ENCODE peak calls at places on chromosomes 1 and 21, in nine cellular contexts. One of them, this sample, is unnamed.

GRCh38 chr1:59110287-59110686 is 186.6 kb upstream of the FGGY start:
- DNase-seq in effector CD4-positive, alpha-beta T cell: no peak
- DNase-seq in fibroblast of the conjunctiva: no peak
- DNase-seq in T-helper 2 cell: no peak
- DNase-seq in Calu3: no peak
- DNase-seq in stimulated activated CD4-positive, alpha-beta T cell treated with anti-CD3 and anti-CD28 coated beads, Interleukin-2, amount 100 ng/mL, for 4 hours: no peak
- DNase-seq in kidney glomerular epithelial cell: no peak
- DNase-seq in amniotic epithelial cell: no peak
- DNase-seq in astrocyte of the cerebellum: no peak
- DNase-seq in this sample: no peak

GRCh38 chr1:118122234-118123004 is 62.6 kb downstream of the SPAG17 start:
- DNase-seq in effector CD4-positive, alpha-beta T cell: no peak
- DNase-seq in fibroblast of the conjunctiva: no peak
- DNase-seq in T-helper 2 cell: no peak
- DNase-seq in Calu3: no peak
- DNase-seq in stimulated activated CD4-positive, alpha-beta T cell treated with anti-CD3 and anti-CD28 coated beads, Interleukin-2, amount 100 ng/mL, for 4 hours: no peak
- DNase-seq in kidney glomerular epithelial cell: no peak
- DNase-seq in amniotic epithelial cell: no peak
- DNase-seq in astrocyte of the cerebellum: no peak
- DNase-seq in this sample: no peak

GRCh38 chr1:216533786-216534185 is 110.5 kb upstream of the USH2A start:
- DNase-seq in effector CD4-positive, alpha-beta T cell: no peak
- DNase-seq in fibroblast of the conjunctiva: no peak
- DNase-seq in T-helper 2 cell: no peak
- DNase-seq in Calu3: no peak
- DNase-seq in stimulated activated CD4-positive, alpha-beta T cell treated with anti-CD3 and anti-CD28 coated beads, Interleukin-2, amount 100 ng/mL, for 4 hours: no peak
- DNase-seq in kidney glomerular epithelial cell: no peak
- DNase-seq in amniotic epithelial cell: no peak
- DNase-seq in astrocyte of the cerebellum: no peak
- DNase-seq in this sample: no peak

GRCh38 chr1:226310123-226310540 is 1.2 kb upstream of the LIN9 start:
- DNase-seq in effector CD4-positive, alpha-beta T cell: no peak
- DNase-seq in fibroblast of the conjunctiva: no peak
- DNase-seq in T-helper 2 cell: no peak
- DNase-seq in Calu3: no peak
- DNase-seq in stimulated activated CD4-positive, alpha-beta T cell treated with anti-CD3 and anti-CD28 coated beads, Interleukin-2, amount 100 ng/mL, for 4 hours: no peak
- DNase-seq in kidney glomerular epithelial cell: no peak
- DNase-seq in amniotic epithelial cell: no peak
- DNase-seq in astrocyte of the cerebellum: no peak
- DNase-seq in this sample: no peak

GRCh38 chr1:109639063-109639840 is 16.6 kb upstream of the GSTM4 start:
- DNase-seq in effector CD4-positive, alpha-beta T cell: no peak
- DNase-seq in fibroblast of the conjunctiva: no peak
- DNase-seq in T-helper 2 cell: no peak
- DNase-seq in Calu3: no peak
- DNase-seq in stimulated activated CD4-positive, alpha-beta T cell treated with anti-CD3 and anti-CD28 coated beads, Interleukin-2, amount 100 ng/mL, for 4 hours: no peak
- DNase-seq in kidney glomerular epithelial cell: no peak
- DNase-seq in amniotic epithelial cell: no peak
- DNase-seq in astrocyte of the cerebellum: no peak
- DNase-seq in this sample: no peak

GRCh38 chr21:33843216-33843615 is 72.4 kb downstream of the ATP5PO start:
- DNase-seq in effector CD4-positive, alpha-beta T cell: no peak
- DNase-seq in fibroblast of the conjunctiva: no peak
- DNase-seq in T-helper 2 cell: no peak
- DNase-seq in Calu3: no peak
- DNase-seq in stimulated activated CD4-positive, alpha-beta T cell treated with anti-CD3 and anti-CD28 coated beads, Interleukin-2, amount 100 ng/mL, for 4 hours: no peak
- DNase-seq in kidney glomerular epithelial cell: no peak
- DNase-seq in amniotic epithelial cell: no peak
- DNase-seq in astrocyte of the cerebellum: no peak
- DNase-seq in this sample: no peak

GRCh38 chr1:108947871-108948525 is 15.3 kb downstream of the CLCC1 start:
- DNase-seq in effector CD4-positive, alpha-beta T cell: no peak
- DNase-seq in fibroblast of the conjunctiva: no peak
- DNase-seq in T-helper 2 cell: no peak
- DNase-seq in Calu3: no peak
- DNase-seq in stimulated activated CD4-positive, alpha-beta T cell treated with anti-CD3 and anti-CD28 coated beads, Interleukin-2, amount 100 ng/mL, for 4 hours: no peak
- DNase-seq in kidney glomerular epithelial cell: no peak
- DNase-seq in amniotic epithelial cell: peak
- DNase-seq in astrocyte of the cerebellum: no peak
- DNase-seq in this sample: no peak

GRCh38 chr1:200458780-200459179 is 48.9 kb upstream of the ZNF281 start:
- DNase-seq in effector CD4-positive, alpha-beta T cell: no peak
- DNase-seq in fibroblast of the conjunctiva: no peak
- DNase-seq in T-helper 2 cell: no peak
- DNase-seq in Calu3: no peak
- DNase-seq in stimulated activated CD4-positive, alpha-beta T cell treated with anti-CD3 and anti-CD28 coated beads, Interleukin-2, amount 100 ng/mL, for 4 hours: no peak
- DNase-seq in kidney glomerular epithelial cell: no peak
- DNase-seq in amniotic epithelial cell: no peak
- DNase-seq in astrocyte of the cerebellum: no peak
- DNase-seq in this sample: no peak

GRCh38 chr1:58848818-58849411 is 65.1 kb upstream of the JUN start:
- DNase-seq in effector CD4-positive, alpha-beta T cell: no peak
- DNase-seq in fibroblast of the conjunctiva: peak
- DNase-seq in T-helper 2 cell: no peak
- DNase-seq in Calu3: peak
- DNase-seq in stimulated activated CD4-positive, alpha-beta T cell treated with anti-CD3 and anti-CD28 coated beads, Interleukin-2, amount 100 ng/mL, for 4 hours: no peak
- DNase-seq in kidney glomerular epithelial cell: peak
- DNase-seq in amniotic epithelial cell: peak
- DNase-seq in astrocyte of the cerebellum: peak
- DNase-seq in this sample: peak

GRCh38 chr1:200033511-200034261 is 6.2 kb downstream of the NR5A2 start:
- DNase-seq in effector CD4-positive, alpha-beta T cell: no peak
- DNase-seq in fibroblast of the conjunctiva: no peak
- DNase-seq in T-helper 2 cell: no peak
- DNase-seq in Calu3: no peak
- DNase-seq in stimulated activated CD4-positive, alpha-beta T cell treated with anti-CD3 and anti-CD28 coated beads, Interleukin-2, amount 100 ng/mL, for 4 hours: no peak
- DNase-seq in kidney glomerular epithelial cell: no peak
- DNase-seq in amniotic epithelial cell: peak
- DNase-seq in astrocyte of the cerebellum: no peak
- DNase-seq in this sample: no peak

GRCh38 chr1:235642021-235642942 is 7.3 kb downstream of the GNG4 start:
- DNase-seq in effector CD4-positive, alpha-beta T cell: peak
- DNase-seq in fibroblast of the conjunctiva: no peak
- DNase-seq in T-helper 2 cell: peak
- DNase-seq in Calu3: peak
- DNase-seq in stimulated activated CD4-positive, alpha-beta T cell treated with anti-CD3 and anti-CD28 coated beads, Interleukin-2, amount 100 ng/mL, for 4 hours: peak
- DNase-seq in kidney glomerular epithelial cell: no peak
- DNase-seq in amniotic epithelial cell: peak
- DNase-seq in astrocyte of the cerebellum: no peak
- DNase-seq in this sample: no peak

GRCh38 chr1:116309090-116309870 is 63.8 kb upstream of the ATP1A1 start:
- DNase-seq in effector CD4-positive, alpha-beta T cell: no peak
- DNase-seq in fibroblast of the conjunctiva: no peak
- DNase-seq in T-helper 2 cell: no peak
- DNase-seq in Calu3: no peak
- DNase-seq in stimulated activated CD4-positive, alpha-beta T cell treated with anti-CD3 and anti-CD28 coated beads, Interleukin-2, amount 100 ng/mL, for 4 hours: no peak
- DNase-seq in kidney glomerular epithelial cell: no peak
- DNase-seq in amniotic epithelial cell: no peak
- DNase-seq in astrocyte of the cerebellum: no peak
- DNase-seq in this sample: no peak

GRCh38 chr1:3590145-3590768 is 21.1 kb downstream of the MEGF6 start:
- DNase-seq in effector CD4-positive, alpha-beta T cell: no peak
- DNase-seq in fibroblast of the conjunctiva: no peak
- DNase-seq in T-helper 2 cell: no peak
- DNase-seq in Calu3: no peak
- DNase-seq in stimulated activated CD4-positive, alpha-beta T cell treated with anti-CD3 and anti-CD28 coated beads, Interleukin-2, amount 100 ng/mL, for 4 hours: no peak
- DNase-seq in kidney glomerular epithelial cell: no peak
- DNase-seq in amniotic epithelial cell: no peak
- DNase-seq in astrocyte of the cerebellum: no peak
- DNase-seq in this sample: no peak

GRCh38 chr1:169110691-169111447 is 4.4 kb downstream of the ATP1B1 start:
- DNase-seq in effector CD4-positive, alpha-beta T cell: no peak
- DNase-seq in fibroblast of the conjunctiva: no peak
- DNase-seq in T-helper 2 cell: no peak
- DNase-seq in Calu3: peak
- DNase-seq in stimulated activated CD4-positive, alpha-beta T cell treated with anti-CD3 and anti-CD28 coated beads, Interleukin-2, amount 100 ng/mL, for 4 hours: no peak
- DNase-seq in kidney glomerular epithelial cell: no peak
- DNase-seq in amniotic epithelial cell: peak
- DNase-seq in astrocyte of the cerebellum: no peak
- DNase-seq in this sample: no peak

GRCh38 chr1:145956776-145957442 is 908 bp downstream of the LIX1L start:
- DNase-seq in effector CD4-positive, alpha-beta T cell: no peak
- DNase-seq in fibroblast of the conjunctiva: peak
- DNase-seq in T-helper 2 cell: peak
- DNase-seq in Calu3: no peak
- DNase-seq in stimulated activated CD4-positive, alpha-beta T cell treated with anti-CD3 and anti-CD28 coated beads, Interleukin-2, amount 100 ng/mL, for 4 hours: no peak
- DNase-seq in kidney glomerular epithelial cell: peak
- DNase-seq in amniotic epithelial cell: peak
- DNase-seq in astrocyte of the cerebellum: no peak
- DNase-seq in this sample: no peak

GRCh38 chr1:54436826-54437225 is 30.6 kb upstream of the SSBP3 start:
- DNase-seq in effector CD4-positive, alpha-beta T cell: no peak
- DNase-seq in fibroblast of the conjunctiva: no peak
- DNase-seq in T-helper 2 cell: no peak
- DNase-seq in Calu3: no peak
- DNase-seq in stimulated activated CD4-positive, alpha-beta T cell treated with anti-CD3 and anti-CD28 coated beads, Interleukin-2, amount 100 ng/mL, for 4 hours: no peak
- DNase-seq in kidney glomerular epithelial cell: no peak
- DNase-seq in amniotic epithelial cell: no peak
- DNase-seq in astrocyte of the cerebellum: no peak
- DNase-seq in this sample: no peak

GRCh38 chr1:231793893-231794292 is 167.3 kb downstream of the DISC1 start:
- DNase-seq in effector CD4-positive, alpha-beta T cell: no peak
- DNase-seq in fibroblast of the conjunctiva: no peak
- DNase-seq in T-helper 2 cell: no peak
- DNase-seq in Calu3: no peak
- DNase-seq in stimulated activated CD4-positive, alpha-beta T cell treated with anti-CD3 and anti-CD28 coated beads, Interleukin-2, amount 100 ng/mL, for 4 hours: no peak
- DNase-seq in kidney glomerular epithelial cell: no peak
- DNase-seq in amniotic epithelial cell: no peak
- DNase-seq in astrocyte of the cerebellum: no peak
- DNase-seq in this sample: no peak

GRCh38 chr1:48718116-48718630 is 58.5 kb downstream of the BEND5 start:
- DNase-seq in effector CD4-positive, alpha-beta T cell: no peak
- DNase-seq in fibroblast of the conjunctiva: no peak
- DNase-seq in T-helper 2 cell: no peak
- DNase-seq in Calu3: no peak
- DNase-seq in stimulated activated CD4-positive, alpha-beta T cell treated with anti-CD3 and anti-CD28 coated beads, Interleukin-2, amount 100 ng/mL, for 4 hours: no peak
- DNase-seq in kidney glomerular epithelial cell: no peak
- DNase-seq in amniotic epithelial cell: no peak
- DNase-seq in astrocyte of the cerebellum: no peak
- DNase-seq in this sample: no peak

GRCh38 chr1:203299180-203299579 is 6.1 kb upstream of the BTG2 start:
- DNase-seq in effector CD4-positive, alpha-beta T cell: no peak
- DNase-seq in fibroblast of the conjunctiva: no peak
- DNase-seq in T-helper 2 cell: no peak
- DNase-seq in Calu3: no peak
- DNase-seq in stimulated activated CD4-positive, alpha-beta T cell treated with anti-CD3 and anti-CD28 coated beads, Interleukin-2, amount 100 ng/mL, for 4 hours: no peak
- DNase-seq in kidney glomerular epithelial cell: no peak
- DNase-seq in amniotic epithelial cell: no peak
- DNase-seq in astrocyte of the cerebellum: no peak
- DNase-seq in this sample: no peak

GRCh38 chr1:211643324-211644212 is 31.9 kb downstream of the NEK2 start:
- DNase-seq in effector CD4-positive, alpha-beta T cell: no peak
- DNase-seq in fibroblast of the conjunctiva: no peak
- DNase-seq in T-helper 2 cell: peak
- DNase-seq in Calu3: peak
- DNase-seq in stimulated activated CD4-positive, alpha-beta T cell treated with anti-CD3 and anti-CD28 coated beads, Interleukin-2, amount 100 ng/mL, for 4 hours: no peak
- DNase-seq in kidney glomerular epithelial cell: peak
- DNase-seq in amniotic epithelial cell: no peak
- DNase-seq in astrocyte of the cerebellum: no peak
- DNase-seq in this sample: no peak

GRCh38 chr1:180358649-180359048 is 128.6 kb downstream of the LHX4 start:
- DNase-seq in effector CD4-positive, alpha-beta T cell: no peak
- DNase-seq in fibroblast of the conjunctiva: no peak
- DNase-seq in T-helper 2 cell: no peak
- DNase-seq in Calu3: no peak
- DNase-seq in stimulated activated CD4-positive, alpha-beta T cell treated with anti-CD3 and anti-CD28 coated beads, Interleukin-2, amount 100 ng/mL, for 4 hours: no peak
- DNase-seq in kidney glomerular epithelial cell: no peak
- DNase-seq in amniotic epithelial cell: peak
- DNase-seq in astrocyte of the cerebellum: no peak
- DNase-seq in this sample: no peak

GRCh38 chr1:230821346-230821745 is 47.0 kb downstream of the C1orf198 start:
- DNase-seq in effector CD4-positive, alpha-beta T cell: no peak
- DNase-seq in fibroblast of the conjunctiva: no peak
- DNase-seq in T-helper 2 cell: no peak
- DNase-seq in Calu3: no peak
- DNase-seq in stimulated activated CD4-positive, alpha-beta T cell treated with anti-CD3 and anti-CD28 coated beads, Interleukin-2, amount 100 ng/mL, for 4 hours: no peak
- DNase-seq in kidney glomerular epithelial cell: no peak
- DNase-seq in amniotic epithelial cell: no peak
- DNase-seq in astrocyte of the cerebellum: no peak
- DNase-seq in this sample: no peak

GRCh38 chr1:54768093-54768492 is 3.8 kb upstream of the PARS2 start:
- DNase-seq in effector CD4-positive, alpha-beta T cell: no peak
- DNase-seq in fibroblast of the conjunctiva: no peak
- DNase-seq in T-helper 2 cell: peak
- DNase-seq in Calu3: peak
- DNase-seq in stimulated activated CD4-positive, alpha-beta T cell treated with anti-CD3 and anti-CD28 coated beads, Interleukin-2, amount 100 ng/mL, for 4 hours: no peak
- DNase-seq in kidney glomerular epithelial cell: no peak
- DNase-seq in amniotic epithelial cell: peak
- DNase-seq in astrocyte of the cerebellum: no peak
- DNase-seq in this sample: no peak

GRCh38 chr21:45948576-45949141 is 32.9 kb upstream of the COL6A1 start:
- DNase-seq in effector CD4-positive, alpha-beta T cell: no peak
- DNase-seq in fibroblast of the conjunctiva: no peak
- DNase-seq in T-helper 2 cell: no peak
- DNase-seq in Calu3: no peak
- DNase-seq in stimulated activated CD4-positive, alpha-beta T cell treated with anti-CD3 and anti-CD28 coated beads, Interleukin-2, amount 100 ng/mL, for 4 hours: no peak
- DNase-seq in kidney glomerular epithelial cell: no peak
- DNase-seq in amniotic epithelial cell: no peak
- DNase-seq in astrocyte of the cerebellum: no peak
- DNase-seq in this sample: no peak

GRCh38 chr1:3323021-3323790 is 131.3 kb upstream of the ARHGEF16 start:
- DNase-seq in effector CD4-positive, alpha-beta T cell: no peak
- DNase-seq in fibroblast of the conjunctiva: no peak
- DNase-seq in T-helper 2 cell: no peak
- DNase-seq in Calu3: no peak
- DNase-seq in stimulated activated CD4-positive, alpha-beta T cell treated with anti-CD3 and anti-CD28 coated beads, Interleukin-2, amount 100 ng/mL, for 4 hours: no peak
- DNase-seq in kidney glomerular epithelial cell: no peak
- DNase-seq in amniotic epithelial cell: no peak
- DNase-seq in astrocyte of the cerebellum: no peak
- DNase-seq in this sample: no peak